ENCODE peak calls at places on chromosomes 12 and 14, in ten cellular contexts. J is kidney, G is neuronal stem cell, M is breast epithelium, H is hepatocyte, C is SJCRH30, O is fibroblast of lung, T is lower lobe of right lung, D is IMR-90, I is SK-N-SH. U is an unnamed sample.

GRCh38 chr12:45543887-45544286 is 185.6 kb upstream of the ARID2 start:
- DNase-seq in O (peak; percentile 70), T (no peak), G (peak; percentile 52), H (peak; percentile 83), M (no peak), I (peak; percentile 69), D (peak; percentile 87), J (no peak), C (peak; percentile 89), U (no peak)

GRCh38 chr12:49293056-49293956 is 1.6 kb upstream of the PRPH start:
- DNase-seq in H (no peak), T (no peak), D (no peak), J (peak; percentile 67), I (peak; percentile 73), C (peak; percentile 90), M (no peak), O (no peak), G (no peak), U (no peak)

GRCh38 chr12:130664772-130665171 is 51.3 kb downstream of the RIMBP2 start:
- DNase-seq in M (no peak), O (no peak), C (no peak), T (no peak), H (no peak), D (no peak), G (no peak), J (peak; percentile 38), I (no peak), U (no peak)

GRCh38 chr12:19288603-19289244 is 150.6 kb upstream of the AEBP2 start:
- DNase-seq in O (peak; percentile 58), G (peak; percentile 6), J (no peak), H (peak; percentile 26), M (no peak), T (no peak), I (peak; percentile 51), D (peak; percentile 44), C (peak; percentile 58), U (peak; percentile 24)

GRCh38 chr14:101473045-101473729 is 88.1 kb upstream of the DIO3 start:
- DNase-seq in D (no peak), O (no peak), I (no peak), H (no peak), M (peak; percentile 31), G (no peak), T (no peak), C (no peak), J (no peak), U (no peak)

GRCh38 chr12:32181498-32182175 is 75.0 kb downstream of the BICD1 start:
- DNase-seq in G (no peak), J (no peak), T (no peak), C (no peak), I (peak; percentile 58), M (no peak), H (peak; percentile 12), D (no peak), O (no peak), U (no peak)

GRCh38 chr12:75129275-75129674 is 80.4 kb downstream of the KCNC2 start:
- DNase-seq in C (no peak), H (no peak), J (no peak), T (no peak), I (no peak), O (no peak), D (no peak), G (no peak), M (no peak), U (no peak)

GRCh38 chr12:851913-852312 is 97.6 kb downstream of the RAD52 start:
- DNase-seq in G (no peak), T (no peak), D (peak; percentile 86), J (no peak), O (peak; percentile 79), H (peak; percentile 17), C (no peak), I (no peak), M (no peak), U (no peak)

GRCh38 chr12:1803736-1804135 is 16.6 kb upstream of the LRTM2 start:
- DNase-seq in O (no peak), D (no peak), M (peak; percentile 6), I (peak; percentile 14), H (no peak), T (no peak), J (no peak), C (no peak), G (no peak), U (no peak)

GRCh38 chr12:122080149-122081107 is 1.9 kb downstream of the MLXIP start:
- DNase-seq in M (no peak), C (peak; percentile 56), T (peak; percentile 72), D (peak; percentile 86), J (peak; percentile 76), I (peak; percentile 76), G (no peak), H (peak; percentile 52), O (peak; percentile 89), U (peak; percentile 73)

GRCh38 chr12:122082621-122083356 is 4.2 kb downstream of the MLXIP start:
- DNase-seq in D (no peak), T (no peak), J (no peak), M (no peak), I (no peak), O (no peak), C (no peak), G (no peak), H (no peak), U (no peak)

GRCh38 chr12:122079532-122080081 is 1.1 kb downstream of the MLXIP start:
- DNase-seq in C (peak; percentile 74), D (no peak), G (no peak), J (no peak), M (no peak), T (no peak), H (no peak), I (no peak), O (no peak), U (no peak)

GRCh38 chr12:122081108-122081696 is 2.6 kb downstream of the MLXIP start:
- DNase-seq in D (no peak), C (no peak), M (no peak), H (no peak), O (peak; percentile 62), T (no peak), G (no peak), I (no peak), J (no peak), U (peak; percentile 27)

GRCh38 chr12:122081697-122082221 is 3.2 kb downstream of the MLXIP start:
- DNase-seq in M (no peak), H (peak; percentile 38), O (no peak), T (no peak), G (no peak), J (peak; percentile 91), I (no peak), C (peak; percentile 51), D (peak; percentile 55), U (peak; percentile 45)
- H3K4me3 ChIP-seq in M (peak overlapping the region; percentile 78), H (no peak overlapping the region), O (peak overlapping the region; percentile 13), T (peak overlapping the region; percentile 92), G (no peak overlapping the region), J (peak overlapping the region; percentile 83), I (peak overlapping the region; percentile 74), C (no peak overlapping the region), D (peak overlapping the region; percentile 19), U (peak overlapping the region; percentile 74)

GRCh38 chr14:73241481-73242165 is 4.3 kb downstream of the PAPLN start:
- DNase-seq in T (no peak), O (no peak), H (no peak), D (no peak), C (no peak), J (peak; percentile 85), G (no peak), M (peak; percentile 37), I (peak; percentile 22), U (no peak)

GRCh38 chr14:73239463-73240241 is 2.3 kb downstream of the PAPLN start:
- DNase-seq in H (peak; percentile 43), D (peak; percentile 49), C (peak; percentile 27), M (no peak), G (no peak), T (peak; percentile 59), I (peak; percentile 74), J (peak; percentile 85), O (peak; percentile 71), U (no peak)

GRCh38 chr14:73242274-73242960 is 5.1 kb downstream of the PAPLN start:
- DNase-seq in J (no peak), H (no peak), O (no peak), G (no peak), I (peak; percentile 21), T (no peak), M (no peak), D (no peak), C (no peak), U (no peak)

GRCh38 chr14:73238941-73239340 is 1.6 kb downstream of the PAPLN start:
- DNase-seq in M (no peak), J (no peak), C (no peak), G (no peak), H (no peak), O (peak; percentile 17), D (no peak), I (peak; percentile 25), T (no peak), U (no peak)

DNA sequence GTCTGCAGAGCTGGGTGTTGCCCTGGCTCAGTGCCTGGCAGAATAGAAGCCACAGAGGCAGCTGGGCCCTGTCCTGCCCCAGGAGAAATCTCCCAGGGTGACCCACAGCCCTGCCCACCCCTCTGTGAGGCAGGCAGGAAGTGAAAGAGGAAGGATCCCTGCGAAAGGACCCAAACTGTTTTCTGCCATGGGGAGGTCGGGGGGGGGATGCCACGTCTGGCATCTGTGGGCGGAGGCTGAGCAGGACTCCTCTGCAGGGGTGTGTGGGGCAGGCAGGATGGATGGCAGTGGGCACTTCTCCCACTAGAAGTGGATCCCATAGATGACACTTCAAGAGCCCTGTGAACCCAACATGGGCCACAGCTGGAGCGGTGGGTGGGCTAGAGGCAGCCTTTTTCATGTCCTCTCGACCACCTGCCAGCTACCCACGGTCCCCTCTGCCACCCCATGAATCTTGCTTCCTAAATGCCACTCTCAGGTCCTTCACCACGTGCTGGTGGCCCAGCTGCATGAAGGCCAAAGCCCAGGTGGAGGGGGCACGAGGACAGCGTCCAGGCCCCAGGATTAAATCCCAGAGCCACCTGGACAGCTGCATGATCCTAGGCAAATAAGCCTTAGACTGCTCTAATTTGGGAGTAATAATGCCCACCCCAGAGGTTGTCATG is 3.6 kb downstream of the PAPLN start:
- DNase-seq in C (no peak), J (no peak), G (no peak), M (peak; percentile 38), I (peak; percentile 34), D (no peak), O (no peak), H (no peak), T (no peak), U (no peak)
- H3K27ac ChIP-seq in C (no peak overlapping the region), J (peak overlapping the region; percentile 27), G (no peak overlapping the region), M (peak overlapping the region; percentile 52), I (no peak overlapping the region), D (no peak overlapping the region), O (no peak overlapping the region), H (no peak overlapping the region), T (no peak overlapping the region), U (no peak overlapping the region)

GRCh38 chr12:52235001-52235760 is 2.1 kb downstream of the KRT7 start:
- DNase-seq in G (no peak), C (no peak), J (peak; percentile 67), O (no peak), D (no peak), T (no peak), I (peak; percentile 16), M (peak; percentile 54), H (no peak), U (no peak)
- H3K4me1 ChIP-seq in G (no peaks in the 10 kb centered on the region), C (peaks cover 10% of the 10 kb centered on the region), J (peaks cover 12% of the 10 kb centered on the region), O (peaks cover 18% of the 10 kb centered on the region), D (peaks cover 15% of the 10 kb centered on the region), T (peaks cover 31% of the 10 kb centered on the region), I (no peaks in the 10 kb centered on the region), M (peaks cover 9% of the 10 kb centered on the region), H (peaks cover 39% of the 10 kb centered on the region), U (peaks cover 33% of the 10 kb centered on the region)

GRCh38 chr12:53217049-53217929 is 10.2 kb upstream of the ITGB7 start:
- DNase-seq in M (no peak), T (peak; percentile 73), I (no peak), O (no peak), G (no peak), H (no peak), D (no peak), J (peak; percentile 83), C (no peak), U (no peak)
- H3K4me3 ChIP-seq in M (peak overlapping the region; percentile 77), T (peak overlapping the region; percentile 77), I (no peak overlapping the region), O (peak overlapping the region; percentile 83), G (no peak overlapping the region), H (no peak overlapping the region), D (peak overlapping the region; percentile 53), J (peak overlapping the region; percentile 77), C (no peak overlapping the region), U (no peak overlapping the region)

U was measured in SJSA1.